ENCODE peak calls at places on chromosome 21, in four cellular contexts. Z is IMR-90, A is neuronal stem cell, N is mesenchymal stem cell. W is an unnamed sample.

GRCh38 chr21:26715878-26716506 is 129.2 kb downstream of the ADAMTS1 start:
- DNase-seq in Z (peak), A (peak), N (peak), W (peak)

GRCh38 chr21:16370176-16370575 is 640.4 kb downstream of the USP25 start:
- DNase-seq in Z (no peak), A (no peak), N (no peak), W (no peak)

GRCh38 chr21:33019885-33020557 is 5.7 kb upstream of the OLIG2 start:
- DNase-seq in Z (no peak), A (no peak), N (no peak), W (no peak)

GRCh38 chr21:14880922-14881321 is 183.9 kb downstream of the NRIP1 start:
- DNase-seq in Z (peak), A (no peak), N (peak), W (peak)

GRCh38 chr21:19011448-19011847 is 607.9 kb upstream of the TMPRSS15 start:
- DNase-seq in Z (no peak), A (no peak), N (no peak), W (no peak)

GRCh38 chr21:28975401-28975800 is 17.3 kb downstream of the LTN1 start:
- DNase-seq in Z (peak), A (no peak), N (peak), W (no peak)

GRCh38 chr21:39014751-39015150 is 168.5 kb downstream of the PSMG1 start:
- DNase-seq in Z (peak), A (no peak), N (peak), W (no peak)

GRCh38 chr21:43189936-43190335 is 21.1 kb downstream of the CRYAA start:
- DNase-seq in Z (no peak), A (no peak), N (no peak), W (no peak)

GRCh38 chr21:14366998-14367397 is 15.9 kb downstream of the HSPA13 start:
- DNase-seq in Z (no peak), A (no peak), N (no peak), W (no peak)

GRCh38 chr21:28818663-28819278 is 173.9 kb downstream of the LTN1 start:
- DNase-seq in Z (no peak), A (no peak), N (peak), W (no peak)

GRCh38 chr21:38468989-38469388 is 29.3 kb downstream of the ERG start:
- DNase-seq in Z (no peak), A (no peak), N (no peak), W (no peak)

GRCh38 chr21:43779660-43780059 is 3.6 kb upstream of the CSTB start:
- DNase-seq in Z (no peak), A (no peak), N (no peak), W (no peak)

GRCh38 chr21:42835611-42836401 is 43.5 kb downstream of the WDR4 start:
- DNase-seq in Z (no peak), A (no peak), N (no peak), W (no peak)

GRCh38 chr21:16573581-16573980 is 843.8 kb downstream of the USP25 start:
- DNase-seq in Z (peak), A (no peak), N (peak), W (peak)

GRCh38 chr21:27823652-27824201 is 856.8 kb upstream of the ADAMTS5 start:
- DNase-seq in Z (no peak), A (no peak), N (no peak), W (no peak)

GRCh38 chr21:38291875-38292274 is 35.1 kb downstream of the KCNJ15 start:
- DNase-seq in Z (no peak), A (no peak), N (no peak), W (no peak)

GRCh38 chr21:15966651-15967050 is 236.9 kb downstream of the USP25 start:
- DNase-seq in Z (no peak), A (no peak), N (no peak), W (no peak)

GRCh38 chr21:29346281-29346680 is 47.6 kb downstream of the BACH1 start:
- DNase-seq in Z (no peak), A (no peak), N (no peak), W (no peak)

GRCh38 chr21:42862774-42863503 is 16.4 kb downstream of the WDR4 start:
- DNase-seq in Z (no peak), A (no peak), N (no peak), W (peak)

GRCh38 chr21:27192286-27192685 is 225.4 kb upstream of the ADAMTS5 start:
- DNase-seq in Z (no peak), A (no peak), N (no peak), W (no peak)

GRCh38 chr21:43812139-43812821 is 22.9 kb downstream of the RRP1 start:
- DNase-seq in Z (no peak), A (no peak), N (no peak), W (no peak)

GRCh38 chr21:19850157-19850556 is 1148.1 kb upstream of the NCAM2 start:
- DNase-seq in Z (no peak), A (no peak), N (no peak), W (no peak)

GRCh38 chr21:28669331-28669730 is 323.3 kb downstream of the LTN1 start:
- DNase-seq in Z (no peak), A (no peak), N (no peak), W (no peak)

GRCh38 chr21:14513772-14514171 is 32.3 kb downstream of the SAMSN1 start:
- DNase-seq in Z (no peak), A (no peak), N (no peak), W (no peak)

GRCh38 chr21:26844258-26845065 is 747 bp downstream of the ADAMTS1 start:
- DNase-seq in Z (peak), A (peak), N (peak), W (peak)

GRCh38 chr21:38282921-38283320 is 26.1 kb downstream of the KCNJ15 start:
- DNase-seq in Z (peak), A (no peak), N (peak), W (no peak)

GRCh38 chr21:29217818-29218252 is 80.9 kb upstream of the BACH1 start:
- DNase-seq in Z (peak), A (no peak), N (peak), W (no peak)

GRCh38 chr21:31265293-31265692 is 78.8 kb downstream of the TIAM1 start:
- DNase-seq in Z (no peak), A (no peak), N (no peak), W (no peak)

GRCh38 chr21:43944757-43945156 is 67.4 kb upstream of the TRAPPC10 start:
- DNase-seq in Z (no peak), A (no peak), N (no peak), W (no peak)

DNA sequence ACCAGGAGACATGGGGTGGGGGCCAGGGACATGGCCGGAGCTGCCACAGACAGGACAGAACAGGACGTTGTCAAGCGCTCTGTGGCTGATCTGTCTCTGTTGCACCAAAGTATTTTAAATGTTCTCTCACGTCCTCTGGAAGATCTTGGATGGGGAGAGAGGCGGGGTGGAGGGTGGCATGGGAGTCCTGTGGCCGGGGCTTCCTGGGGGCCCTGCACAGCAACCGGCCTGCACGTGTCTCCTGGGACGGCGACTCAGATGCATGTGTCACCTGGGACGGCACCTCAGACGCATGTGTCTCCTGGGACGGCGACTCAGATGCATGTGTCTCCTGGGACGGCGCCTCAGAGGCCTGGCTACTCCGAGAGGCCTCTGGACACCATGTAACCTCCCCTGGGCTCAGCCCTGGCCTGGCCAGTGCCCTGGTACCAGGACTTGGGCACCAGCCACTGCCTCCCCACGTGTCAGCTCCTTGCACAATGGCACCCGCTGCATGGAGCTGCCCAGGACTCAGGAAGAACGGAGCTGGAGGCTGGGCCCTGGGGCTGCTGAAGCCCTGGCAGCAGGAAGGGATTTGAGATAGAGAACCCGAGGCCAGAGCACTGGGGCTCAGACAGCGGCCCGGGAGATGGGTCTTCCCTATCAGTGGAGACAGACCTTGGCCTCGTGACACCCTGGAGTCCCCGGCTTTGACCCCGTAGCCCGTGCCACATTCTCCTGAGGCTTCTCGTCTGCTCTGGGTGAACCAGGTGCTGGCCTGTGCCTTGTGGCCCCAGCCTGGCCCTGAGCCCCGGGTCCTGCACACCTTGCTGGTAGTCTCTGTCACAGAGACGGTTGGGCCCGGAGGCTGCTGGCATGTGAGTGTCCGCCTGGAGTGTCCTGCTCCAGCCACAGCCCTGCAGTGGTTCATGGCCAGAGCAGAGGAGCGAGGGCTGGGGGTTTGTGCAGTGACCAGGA is 14.7 kb upstream of the SLC19A1 start:
- DNase-seq in Z (no peak), A (no peak), N (peak), W (no peak)
- H3K23ac ChIP-seq in Z (no peak), A (no peak), N (no peak), W (no peak)

GRCh38 chr21:37008705-37009104 is 2.2 kb downstream of the RIPPLY3 start:
- DNase-seq in Z (no peak), A (no peak), N (no peak), W (no peak)

GRCh38 chr21:37009740-37010341 is 3.3 kb downstream of the RIPPLY3 start:
- DNase-seq in Z (peak), A (peak), N (peak), W (peak)

GRCh38 chr21:37006521-37007291 is at the start of gene RIPPLY3:
- DNase-seq in Z (no peak), A (no peak), N (peak), W (peak)

GRCh38 chr21:37006243-37006520 is 320 bp upstream of the RIPPLY3 start:
- DNase-seq in Z (no peak), A (no peak), N (no peak), W (no peak)

DNA sequence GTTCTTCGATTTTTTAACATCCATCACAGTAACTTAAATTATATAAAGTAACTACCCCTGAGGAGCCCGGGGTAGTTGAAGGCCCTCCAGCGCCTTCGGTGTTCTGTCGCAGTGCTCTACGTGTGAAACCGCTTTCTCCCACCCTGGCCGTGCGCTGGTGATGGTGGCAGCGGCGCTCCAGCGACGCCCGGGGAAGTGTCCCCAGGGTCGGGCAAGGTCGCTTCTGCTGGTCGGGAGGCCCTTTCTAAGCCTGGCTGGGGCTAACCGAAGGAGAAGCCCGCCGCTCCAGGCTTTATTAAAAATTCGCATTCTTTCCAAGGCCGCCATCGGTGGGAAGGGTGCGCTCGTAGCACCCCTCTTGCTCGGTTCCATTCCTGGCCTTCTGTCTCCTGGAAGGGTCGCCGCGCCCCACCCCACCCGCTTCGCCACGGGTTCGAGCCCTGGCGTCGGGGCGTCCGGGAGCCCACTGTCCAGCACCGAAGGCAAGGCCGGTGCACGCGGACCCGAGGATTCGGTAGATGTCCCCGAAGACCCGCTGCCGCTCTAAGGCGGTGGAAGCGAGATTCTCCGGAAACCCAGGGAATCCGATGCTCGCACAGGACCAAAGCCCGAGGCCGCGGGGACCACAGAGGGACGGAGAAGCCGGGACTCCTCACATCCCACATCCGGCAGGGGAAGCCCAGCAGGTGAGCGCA is 807 bp upstream of the RIPPLY3 start:
- DNase-seq in Z (no peak), A (no peak), N (no peak), W (peak)
- H3K4me3 ChIP-seq in Z (peak), A (no peak), N (peak), W (peak)

DNA sequence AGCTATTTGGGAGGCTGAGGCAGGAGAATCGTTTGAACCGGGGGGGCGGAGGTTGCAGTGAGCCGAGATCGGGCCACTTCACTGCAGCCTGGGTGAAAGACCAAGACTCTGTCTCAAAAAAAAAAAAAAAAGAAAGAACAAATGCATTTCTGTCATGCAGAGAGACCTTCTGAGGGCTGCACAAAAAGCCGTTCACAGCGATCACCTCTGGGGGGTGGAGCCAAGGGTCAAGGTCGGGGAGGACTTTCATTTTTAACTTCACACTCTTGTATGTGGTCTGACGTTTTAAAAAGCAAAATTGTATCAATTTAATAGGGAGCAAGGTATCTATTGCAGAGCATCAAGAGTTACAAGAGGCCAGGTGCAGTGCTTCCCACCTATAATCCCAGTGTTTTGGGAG is 26.6 kb upstream of the CLDN14 start:
- DNase-seq in Z (no peak), A (no peak), N (no peak), W (no peak)
- H3K4me2 ChIP-seq in Z (no peak), A (no peak), N (no peak), W (no peak)

GRCh38 chr21:35721701-35722100 is 338.6 kb downstream of the SETD4 start:
- DNase-seq in Z (no peak), A (no peak), N (no peak), W (no peak)
- H3K23ac ChIP-seq in Z (no peak), A (no peak), N (no peak), W (no peak)

DNA sequence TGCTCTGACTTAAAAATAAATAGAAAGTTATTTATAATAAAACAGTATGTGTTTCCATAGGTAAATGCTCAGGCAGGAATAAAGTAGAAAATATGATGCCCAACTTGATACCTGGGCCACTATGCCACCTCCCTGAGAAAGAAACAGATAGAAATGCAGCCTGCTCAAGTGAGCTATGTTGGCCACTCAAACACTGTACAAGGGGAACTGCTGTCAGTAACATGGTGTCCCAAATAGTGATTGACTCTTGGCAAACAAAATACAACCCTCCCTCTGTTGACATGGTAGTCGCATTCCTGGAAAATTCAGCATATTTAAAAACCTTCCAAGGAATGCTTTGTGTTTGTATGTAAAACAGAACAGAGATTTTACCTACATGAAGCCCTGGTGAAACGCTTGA is 66.9 kb upstream of the KCNE2 start:
- DNase-seq in Z (no peak), A (no peak), N (no peak), W (no peak)
- H3K4me3 ChIP-seq in Z (no peak), A (no peak), N (no peak), W (no peak)

GRCh38 chr21:41664881-41665765 is 101.7 kb downstream of the RIPK4 start:
- DNase-seq in Z (peak), A (no peak), N (no peak), W (no peak)
- H3K4me2 ChIP-seq in Z (peak), A (peak), N (no peak), W (no peak)

GRCh38 chr21:35699360-35699759 is 361.0 kb downstream of the SETD4 start:
- DNase-seq in Z (no peak), A (no peak), N (no peak), W (no peak)

GRCh38 chr21:35696644-35697043 is 363.7 kb downstream of the SETD4 start:
- DNase-seq in Z (no peak), A (no peak), N (peak), W (no peak)

GRCh38 chr21:35697321-35697808 is 363.0 kb downstream of the SETD4 start:
- DNase-seq in Z (peak), A (no peak), N (peak), W (no peak)
- H3K23ac ChIP-seq in Z (no peak), A (no peak), N (no peak), W (no peak)

DNA sequence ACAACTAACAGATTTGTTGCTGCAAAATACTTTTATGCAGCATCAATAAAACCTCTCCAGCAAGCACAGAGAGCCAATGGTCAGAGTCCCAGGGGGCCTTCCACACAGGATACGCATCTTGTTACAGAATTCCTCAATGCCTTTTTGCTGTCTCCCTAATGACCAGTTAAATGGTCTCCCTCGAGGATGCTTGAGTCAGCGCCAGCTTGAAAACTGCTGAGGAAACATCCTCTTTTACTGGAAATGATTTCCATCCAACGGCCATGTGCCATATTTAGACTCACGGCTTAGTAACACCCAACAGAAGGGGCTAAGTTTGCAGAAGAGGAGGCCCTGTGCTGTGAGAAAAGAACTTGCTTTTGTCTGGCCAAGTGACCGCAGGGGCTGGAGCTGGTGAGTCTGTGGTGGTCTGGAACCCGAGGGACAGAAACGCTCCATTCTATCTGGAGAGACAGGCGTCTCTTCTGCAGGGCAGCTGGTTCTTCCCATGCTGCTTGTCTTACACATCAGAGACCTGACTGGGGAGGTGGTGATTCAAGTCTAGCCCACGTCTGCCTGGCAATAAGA is 496.4 kb downstream of the SETD4 start:
- DNase-seq in Z (peak), A (no peak), N (peak), W (peak)
- H3K4me3 ChIP-seq in Z (no peak), A (no peak), N (no peak), W (no peak)

GRCh38 chr21:45622416-45623097 is 21.0 kb upstream of the PCBP3 start:
- DNase-seq in Z (no peak), A (no peak), N (no peak), W (no peak)

GRCh38 chr21:45618287-45618686 is 25.2 kb upstream of the PCBP3 start:
- DNase-seq in Z (peak), A (no peak), N (peak), W (no peak)

GRCh38 chr21:45617021-45617930 is 26.2 kb upstream of the PCBP3 start:
- DNase-seq in Z (no peak), A (no peak), N (no peak), W (no peak)

GRCh38 chr21:45620201-45620600 is 23.3 kb upstream of the PCBP3 start:
- DNase-seq in Z (no peak), A (no peak), N (no peak), W (no peak)

DNA sequence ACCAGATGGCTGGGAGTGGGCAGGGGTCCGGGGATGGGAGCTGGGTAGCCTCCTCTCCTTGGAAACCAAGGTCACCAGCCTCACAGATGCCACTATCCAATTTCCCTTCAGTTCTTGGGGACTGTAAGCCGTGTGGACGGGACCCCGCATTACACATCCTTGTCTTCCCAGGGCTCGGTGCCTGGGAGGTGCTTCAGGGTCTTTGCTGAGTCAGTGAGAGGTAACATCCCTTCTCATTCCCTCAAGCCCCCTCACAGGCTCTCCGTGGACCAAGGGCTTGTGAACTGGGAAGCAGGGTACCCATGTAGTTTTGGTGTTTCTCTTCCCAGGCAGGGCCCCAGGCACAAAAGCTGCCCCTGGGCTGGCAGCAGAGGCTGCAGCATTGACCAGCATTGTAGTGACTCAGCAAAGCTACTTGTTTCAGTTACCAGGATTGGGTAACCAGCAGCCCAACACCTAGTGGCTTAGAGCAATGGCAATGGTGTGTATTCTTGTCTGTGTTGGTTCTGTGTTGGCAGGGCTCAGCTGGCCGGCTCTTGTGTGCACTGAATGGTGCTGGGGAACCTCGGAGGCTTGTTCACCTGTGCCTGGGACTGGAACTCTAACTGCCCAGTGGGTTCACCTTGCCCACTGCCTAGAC is 24.6 kb upstream of the PCBP3 start:
- DNase-seq in Z (no peak), A (no peak), N (peak), W (no peak)
- H3K4me2 ChIP-seq in Z (no peak), A (no peak), N (no peak), W (no peak)